ENCODE peak calls at places on chromosomes 6 and 20, in four cellular contexts. A is H1, E is GM12878, Q is K562. I is an unnamed sample.
A peak's percentile ranks its signal among the peaks of the same experiment; 100 is the strongest.

GRCh38 chr6:161137839-161138544 is 135.9 kb downstream of the AGPAT4 start:
- DNase-seq in Q (no peak), A (no peak), E (no peak), I (no peak)

GRCh38 chr6:41723178-41723935 is 12.1 kb downstream of the TFEB start:
- DNase-seq in A (no peak), E (no peak), Q (peak; percentile 56), I (no peak)

GRCh38 chr20:40160151-40160550 is 528.9 kb downstream of the MAFB start:
- DNase-seq in A (peak; percentile 36), Q (peak; percentile 25), E (peak; percentile 7), I (peak; percentile 38)

GRCh38 chr20:32559753-32560380 is 25.3 kb downstream of the NOL4L start:
- DNase-seq in A (no peak), Q (no peak), E (no peak), I (peak; percentile 51)

GRCh38 chr6:63574554-63574900 is 2.2 kb downstream of the LOC128125822 start:
- DNase-seq in E (no peak), A (no peak), Q (no peak), I (no peak)

GRCh38 chr6:31354248-31354647 is 2.7 kb downstream of the HLA-B start:
- DNase-seq in E (no peak), Q (no peak), A (no peak), I (no peak)

GRCh38 chr20:16803965-16804792 is 56.0 kb downstream of the OTOR start:
- DNase-seq in E (no peak), A (peak; percentile 25), Q (peak; percentile 37), I (peak; percentile 67)

GRCh38 chr20:34544109-34544793 is 14.3 kb upstream of the MAP1LC3A start:
- DNase-seq in Q (no peak), E (no peak), A (no peak), I (no peak)

GRCh38 chr6:134117409-134117808 is 65.0 kb upstream of the SLC2A12 start:
- DNase-seq in A (no peak), Q (no peak), E (no peak), I (peak; percentile 19)
- H2AFZ ChIP-seq in A (peak overlapping the region; percentile 40), Q (no peak overlapping the region), E (no peak overlapping the region), I (no peak overlapping the region)

GRCh38 chr6:137531376-137532092 is 37.3 kb upstream of the OLIG3 start:
- DNase-seq in E (no peak), A (no peak), Q (no peak), I (no peak)

GRCh38 chr6:137530404-137530803 is 36.2 kb upstream of the OLIG3 start:
- DNase-seq in Q (no peak), E (no peak), A (no peak), I (no peak)

GRCh38 chr6:137541531-137541930 is 47.3 kb upstream of the OLIG3 start:
- DNase-seq in E (no peak), Q (no peak), A (no peak), I (no peak)

GRCh38 chr6:137536104-137536773 is 42.0 kb upstream of the OLIG3 start:
- DNase-seq in Q (no peak), E (no peak), A (no peak), I (no peak)
- TF ChIP-seq NRF1 in Q (no peak), E (no peak), A (no peak), I (no peak)

GRCh38 chr6:167143041-167143440 is 14.7 kb downstream of the GPR31 start:
- DNase-seq in A (no peak), Q (no peak), E (no peak), I (no peak)

GRCh38 chr6:167140589-167141474 is 16.9 kb downstream of the GPR31 start:
- DNase-seq in Q (no peak), E (no peak), A (no peak), I (no peak)

GRCh38 chr6:167139761-167140160 is 16.9 kb downstream of the CCR6 start:
- DNase-seq in A (no peak), Q (no peak), E (no peak), I (no peak)

GRCh38 chr6:167141667-167142432 is 15.9 kb downstream of the GPR31 start:
- DNase-seq in Q (peak; percentile 60), E (no peak), A (no peak), I (peak; percentile 90)

DNA sequence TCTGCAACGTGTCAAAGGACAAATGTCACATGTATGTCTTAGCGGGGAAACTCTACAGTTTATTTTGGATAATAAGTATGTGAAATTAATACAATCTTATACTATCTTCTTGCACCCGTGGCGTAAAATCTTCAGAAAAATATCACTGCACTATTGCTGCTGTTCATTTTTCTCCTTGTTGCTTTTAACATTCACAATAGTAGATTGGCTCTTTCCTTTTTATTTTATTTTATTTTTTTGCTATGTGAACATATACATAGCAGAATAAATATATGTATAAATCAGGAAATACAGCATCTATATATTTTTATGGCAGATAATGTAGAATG is 15.4 kb downstream of the GPR31 start:
- DNase-seq in E (no peak), Q (no peak), A (no peak), I (no peak)
- H2AFZ ChIP-seq in E (no peak overlapping the region), Q (no peak overlapping the region), A (no peak overlapping the region), I (no peak overlapping the region)

GRCh38 chr20:59972037-59972801 is 14.0 kb downstream of the CDH26 start:
- DNase-seq in A (no peak), Q (no peak), E (no peak), I (no peak)
- TF ChIP-seq NRF1 in A (no peak), Q (no peak), E (no peak), I (no peak)

GRCh38 chr6:157982580-157983438 is 1.1 kb downstream of the SYNJ2 start:
- DNase-seq in Q (peak; percentile 42), E (no peak), A (no peak), I (no peak)
- H2AFZ ChIP-seq in Q (peak overlapping the region; percentile 97), E (no peak overlapping the region), A (no peak overlapping the region), I (no peak overlapping the region)

GRCh38 chr6:21633511-21634109 is 40.1 kb downstream of the SOX4 start:
- DNase-seq in E (no peak), A (no peak), Q (no peak), I (no peak)
- TF ChIP-seq NRF1 in E (no peak), A (no peak), Q (no peak), I (no peak)

GRCh38 chr6:169344651-169345050 is 91.0 kb upstream of the THBS2 start:
- DNase-seq in E (no peak), Q (no peak), A (no peak), I (no peak)
- H2AFZ ChIP-seq in E (no peak overlapping the region), Q (no peak overlapping the region), A (no peak overlapping the region), I (peak overlapping the region; percentile 46)

DNA sequence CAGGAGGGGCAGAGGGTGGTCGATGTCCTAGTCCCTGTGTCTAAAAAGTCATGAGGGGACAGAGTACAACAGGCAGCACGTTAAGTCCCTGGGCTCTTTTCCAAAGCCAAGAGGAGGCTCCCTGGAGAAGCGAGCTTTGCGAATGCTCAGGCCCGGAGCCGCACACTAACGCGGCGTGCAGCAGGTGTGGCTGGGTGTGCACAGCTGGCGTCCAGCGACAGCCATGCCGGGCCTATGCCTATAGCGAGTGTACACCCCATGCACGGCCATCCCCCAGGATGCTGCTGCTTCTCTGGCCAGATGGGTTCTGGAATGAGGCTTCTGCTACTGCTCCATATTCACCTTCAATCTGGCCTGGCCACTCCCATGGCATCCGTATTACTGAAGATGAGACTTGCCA is 131.3 kb downstream of the PRND start:
- DNase-seq in Q (no peak), E (no peak), A (no peak), I (no peak)
- TF ChIP-seq NRF1 in Q (no peak), E (no peak), A (no peak), I (no peak)

DNA sequence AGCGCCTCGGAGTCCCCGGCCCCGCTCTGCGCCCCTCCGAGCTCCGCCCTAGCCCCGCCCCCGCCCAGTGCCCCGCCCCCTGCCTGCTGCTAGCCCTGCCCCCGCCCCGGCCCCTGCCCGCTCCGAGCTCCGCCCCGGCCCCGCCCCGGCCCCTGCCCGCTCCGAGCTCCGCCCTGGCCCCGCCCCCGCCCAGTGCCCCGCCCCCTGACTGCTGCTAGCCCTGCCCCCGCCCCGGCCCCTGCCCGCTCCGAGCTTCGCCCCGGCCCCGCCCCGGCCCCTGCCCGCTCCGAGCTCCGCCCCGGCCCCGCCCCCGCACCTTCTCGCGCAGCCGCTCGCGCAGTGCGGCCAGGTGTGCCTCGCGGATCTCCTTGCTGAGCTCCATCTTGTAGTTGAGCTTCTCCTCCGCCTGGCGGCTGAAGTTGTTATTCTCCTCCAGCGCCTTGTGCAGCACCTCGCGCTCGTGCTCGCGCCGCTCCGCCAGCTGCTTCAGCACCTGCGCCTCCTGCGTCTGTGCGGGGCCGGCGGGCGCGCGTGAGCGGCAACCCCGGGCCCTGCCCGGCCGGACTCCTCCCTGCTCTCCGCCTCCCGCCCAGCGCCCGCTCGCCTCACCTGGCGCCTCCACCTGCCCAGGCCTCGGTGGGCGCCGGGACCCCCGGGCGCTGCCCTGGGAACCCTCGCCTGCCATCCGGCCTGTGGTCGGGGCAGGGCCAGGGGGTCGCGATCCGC is 11.3 kb downstream of the STMN3 start:
- DNase-seq in A (no peak), Q (peak; percentile 97), E (peak; percentile 48), I (peak; percentile 99)
- H2AFZ ChIP-seq in A (no peak overlapping the region), Q (peak overlapping the region; percentile 70), E (peak overlapping the region; percentile 82), I (no peak overlapping the region)